ENCODE peak calls at places on chromosomes 16 and 17, in nine cellular contexts. E, K, W, M, T, H, Z, X and Q are unnamed samples.

GRCh38 chr17:28901866-28902818 is 737 bp downstream of the DHRS13 start:
- DNase-seq in E (no peak), K (no peak), W (peak), M (no peak), T (no peak), H (peak), Z (no peak), X (no peak), Q (peak)

GRCh38 chr17:78351449-78352006 is 8.3 kb downstream of the SOCS3 start:
- DNase-seq in E (no peak), K (peak), W (peak), M (no peak), T (no peak), H (no peak), Z (peak), X (peak), Q (peak)

GRCh38 chr17:47712330-47713023 is 18.5 kb downstream of the TBKBP1 start:
- DNase-seq in E (no peak), K (no peak), W (no peak), M (no peak), T (no peak), H (no peak), Z (no peak), X (no peak), Q (no peak)

GRCh38 chr16:88855176-88855575 is 1.6 kb downstream of the GALNS start:
- DNase-seq in E (no peak), K (no peak), W (no peak), M (no peak), T (no peak), H (no peak), Z (no peak), X (no peak), Q (no peak)

GRCh38 chr17:521168-521525 is 168.5 kb upstream of the RPH3AL start:
- DNase-seq in E (no peak), K (no peak), W (peak), M (no peak), T (no peak), H (no peak), Z (no peak), X (no peak), Q (no peak)

GRCh38 chr17:73528679-73529078 is 115.6 kb downstream of the SDK2 start:
- DNase-seq in E (no peak), K (no peak), W (no peak), M (no peak), T (no peak), H (no peak), Z (no peak), X (no peak), Q (no peak)

GRCh38 chr17:82242977-82243647 is 14.3 kb downstream of the SLC16A3 start:
- DNase-seq in E (no peak), K (no peak), W (peak), M (no peak), T (no peak), H (no peak), Z (no peak), X (no peak), Q (no peak)

GRCh38 chr16:50081428-50082018 is 15.8 kb downstream of the HEATR3 start:
- DNase-seq in E (no peak), K (no peak), W (no peak), M (no peak), T (no peak), H (no peak), Z (no peak), X (no peak), Q (no peak)

GRCh38 chr16:4387769-4388168 is 16.1 kb downstream of the VASN start:
- DNase-seq in E (no peak), K (peak), W (no peak), M (no peak), T (no peak), H (no peak), Z (no peak), X (no peak), Q (no peak)

GRCh38 chr16:72847187-72848044 is 200.5 kb downstream of the ZFHX3 start:
- DNase-seq in E (no peak), K (peak), W (peak), M (no peak), T (no peak), H (no peak), Z (peak), X (no peak), Q (peak)

GRCh38 chr16:10338426-10338825 is 47.4 kb upstream of the ATF7IP2 start:
- DNase-seq in E (no peak), K (no peak), W (no peak), M (no peak), T (no peak), H (no peak), Z (no peak), X (no peak), Q (no peak)

GRCh38 chr17:16428098-16428882 is 12.9 kb downstream of the TRPV2 start:
- DNase-seq in E (no peak), K (peak), W (peak), M (no peak), T (no peak), H (peak), Z (peak), X (no peak), Q (peak)

GRCh38 chr17:77105706-77106105 is 35.1 kb upstream of the SEC14L1 start:
- DNase-seq in E (no peak), K (no peak), W (no peak), M (no peak), T (no peak), H (no peak), Z (no peak), X (no peak), Q (no peak)

GRCh38 chr16:67392301-67393059 is 818 bp downstream of the TPPP3 start:
- DNase-seq in E (no peak), K (no peak), W (no peak), M (no peak), T (no peak), H (no peak), Z (no peak), X (no peak), Q (no peak)

GRCh38 chr17:42459256-42459982 is 741 bp downstream of the ATP6V0A1 start:
- DNase-seq in E (no peak), K (peak), W (peak), M (no peak), T (no peak), H (no peak), Z (peak), X (peak), Q (peak)

GRCh38 chr16:24347556-24347955 is 91.4 kb downstream of the CACNG3 start:
- DNase-seq in E (no peak), K (no peak), W (no peak), M (no peak), T (no peak), H (no peak), Z (no peak), X (no peak), Q (no peak)

GRCh38 chr16:14307059-14307531 is 236.0 kb downstream of the MRTFB start:
- DNase-seq in E (no peak), K (peak), W (no peak), M (no peak), T (no peak), H (no peak), Z (no peak), X (no peak), Q (no peak)

GRCh38 chr16:716250-716607 is 1.3 kb downstream of the METRN start:
- DNase-seq in E (no peak), K (peak), W (peak), M (no peak), T (no peak), H (no peak), Z (peak), X (no peak), Q (peak)